ENCODE peak calls at places on chromosomes 2 and 18, in seven cellular contexts. One of them, this sample, is unnamed.

GRCh38 chr2:11681722-11682589 is 12.0 kb upstream of the NTSR2 start:
- DNase-seq in tibial artery: no peak
- DNase-seq in fibroblast of pulmonary artery: no peak
- DNase-seq in effector CD4-positive, alpha-beta T cell: peak; percentile 28
- DNase-seq in neural crest cell: peak; percentile 59
- DNase-seq in HS-5: no peak
- DNase-seq in activated gamma-delta T cell: no peak
- DNase-seq in this sample: peak; percentile 18

GRCh38 chr18:650428-650858 is 7.0 kb upstream of the TYMS start:
- DNase-seq in fibroblast of pulmonary artery: no peak
- DNase-seq in HS-5: no peak
- DNase-seq in neural crest cell: no peak
- DNase-seq in effector CD4-positive, alpha-beta T cell: no peak
- DNase-seq in tibial artery: no peak
- DNase-seq in activated gamma-delta T cell: no peak
- DNase-seq in this sample: no peak

GRCh38 chr2:29039718-29040480 is 34.4 kb downstream of the PCARE start:
- DNase-seq in activated gamma-delta T cell: no peak
- DNase-seq in HS-5: no peak
- DNase-seq in fibroblast of pulmonary artery: peak; percentile 21
- DNase-seq in effector CD4-positive, alpha-beta T cell: no peak
- DNase-seq in tibial artery: no peak
- DNase-seq in neural crest cell: no peak
- DNase-seq in this sample: peak; percentile 39

GRCh38 chr2:170714156-170715061 is 728 bp upstream of the SP5 start:
- DNase-seq in fibroblast of pulmonary artery: no peak
- DNase-seq in effector CD4-positive, alpha-beta T cell: no peak
- DNase-seq in tibial artery: no peak
- DNase-seq in activated gamma-delta T cell: no peak
- DNase-seq in HS-5: no peak
- DNase-seq in neural crest cell: peak; percentile 30
- DNase-seq in this sample: no peak

GRCh38 chr2:226799976-226800940 is 638 bp upstream of the IRS1 start:
- DNase-seq in activated gamma-delta T cell: no peak
- DNase-seq in effector CD4-positive, alpha-beta T cell: no peak
- DNase-seq in fibroblast of pulmonary artery: peak; percentile 29
- DNase-seq in tibial artery: peak; percentile 24
- DNase-seq in neural crest cell: no peak
- DNase-seq in HS-5: no peak
- DNase-seq in this sample: peak; percentile 33

GRCh38 chr2:138274421-138275291 is 226.9 kb upstream of the SPOPL start:
- DNase-seq in fibroblast of pulmonary artery: no peak
- DNase-seq in neural crest cell: no peak
- DNase-seq in tibial artery: no peak
- DNase-seq in effector CD4-positive, alpha-beta T cell: no peak
- DNase-seq in HS-5: no peak
- DNase-seq in activated gamma-delta T cell: no peak
- DNase-seq in this sample: peak; percentile 38

GRCh38 chr2:105432749-105433148 is 33.9 kb upstream of the FHL2 start:
- DNase-seq in neural crest cell: no peak
- DNase-seq in HS-5: no peak
- DNase-seq in effector CD4-positive, alpha-beta T cell: no peak
- DNase-seq in activated gamma-delta T cell: no peak
- DNase-seq in tibial artery: no peak
- DNase-seq in fibroblast of pulmonary artery: peak; percentile 62
- DNase-seq in this sample: peak; percentile 61

GRCh38 chr2:14451312-14451711 is 181.2 kb upstream of the LRATD1 start:
- DNase-seq in tibial artery: no peak
- DNase-seq in fibroblast of pulmonary artery: no peak
- DNase-seq in HS-5: no peak
- DNase-seq in neural crest cell: no peak
- DNase-seq in effector CD4-positive, alpha-beta T cell: no peak
- DNase-seq in activated gamma-delta T cell: no peak
- DNase-seq in this sample: no peak

GRCh38 chr2:44137048-44137447 is 31.6 kb upstream of the PPM1B start:
- DNase-seq in activated gamma-delta T cell: no peak
- DNase-seq in fibroblast of pulmonary artery: no peak
- DNase-seq in neural crest cell: no peak
- DNase-seq in effector CD4-positive, alpha-beta T cell: no peak
- DNase-seq in HS-5: no peak
- DNase-seq in tibial artery: no peak
- DNase-seq in this sample: no peak

GRCh38 chr2:103484906-103485305 is 723.1 kb downstream of the TMEM182 start:
- DNase-seq in HS-5: no peak
- DNase-seq in activated gamma-delta T cell: no peak
- DNase-seq in effector CD4-positive, alpha-beta T cell: no peak
- DNase-seq in tibial artery: no peak
- DNase-seq in neural crest cell: no peak
- DNase-seq in fibroblast of pulmonary artery: no peak
- DNase-seq in this sample: no peak

GRCh38 chr2:170493698-170494097 is 221.4 kb upstream of the SP5 start:
- DNase-seq in fibroblast of pulmonary artery: no peak
- DNase-seq in neural crest cell: no peak
- DNase-seq in tibial artery: no peak
- DNase-seq in HS-5: no peak
- DNase-seq in activated gamma-delta T cell: no peak
- DNase-seq in effector CD4-positive, alpha-beta T cell: no peak
- DNase-seq in this sample: no peak

GRCh38 chr2:236607471-236608307 is 38.1 kb downstream of the ACKR3 start:
- DNase-seq in effector CD4-positive, alpha-beta T cell: no peak
- DNase-seq in tibial artery: no peak
- DNase-seq in HS-5: no peak
- DNase-seq in fibroblast of pulmonary artery: peak; percentile 3
- DNase-seq in activated gamma-delta T cell: no peak
- DNase-seq in neural crest cell: no peak
- DNase-seq in this sample: peak; percentile 89

GRCh38 chr2:144330951-144331651 is 188.8 kb downstream of the ZEB2 start:
- DNase-seq in activated gamma-delta T cell: no peak
- DNase-seq in fibroblast of pulmonary artery: peak; percentile 23
- DNase-seq in tibial artery: no peak
- DNase-seq in effector CD4-positive, alpha-beta T cell: no peak
- DNase-seq in neural crest cell: no peak
- DNase-seq in HS-5: no peak
- DNase-seq in this sample: peak; percentile 35

GRCh38 chr2:767944-768343 is 90.7 kb upstream of the TMEM18 start:
- DNase-seq in HS-5: no peak
- DNase-seq in neural crest cell: no peak
- DNase-seq in tibial artery: no peak
- DNase-seq in effector CD4-positive, alpha-beta T cell: no peak
- DNase-seq in fibroblast of pulmonary artery: no peak
- DNase-seq in activated gamma-delta T cell: no peak
- DNase-seq in this sample: no peak